ENCODE peak calls at places on chromosomes 11 and 22, in six cellular contexts. B, H, U, E, N and F are unnamed samples.

GRCh38 chr11:19672591-19673206 is 39.9 kb upstream of the NAV2 start:
- DNase-seq in B (peak; percentile 55), H (no peak), U (no peak), E (no peak), N (no peak), F (no peak)

GRCh38 chr11:12276356-12276755 is 101.0 kb upstream of the PARVA start:
- DNase-seq in B (no peak), H (no peak), U (no peak), E (no peak), N (peak; percentile 7), F (peak; percentile 13)

GRCh38 chr22:39825661-39826102 is 67.9 kb downstream of the ENTHD1 start:
- DNase-seq in B (no peak), H (no peak), U (no peak), E (no peak), N (no peak), F (no peak)

GRCh38 chr11:61904539-61905048 is 12.8 kb downstream of the RAB3IL1 start:
- DNase-seq in B (no peak), H (no peak), U (no peak), E (peak; percentile 15), N (no peak), F (no peak)

GRCh38 chr22:37419916-37420655 is 7.2 kb downstream of the ELFN2 start:
- DNase-seq in B (peak; percentile 55), H (no peak), U (no peak), E (peak; percentile 27), N (no peak), F (no peak)

GRCh38 chr22:46798366-46799057 is 36.1 kb downstream of the TBC1D22A start:
- DNase-seq in B (peak; percentile 88), H (peak; percentile 67), U (peak; percentile 88), E (peak; percentile 82), N (peak; percentile 77), F (peak; percentile 86)

GRCh38 chr22:41501209-41501608 is 32.3 kb downstream of the ACO2 start:
- DNase-seq in B (peak; percentile 32), H (peak; percentile 76), U (no peak), E (no peak), N (no peak), F (no peak)

GRCh38 chr11:128689946-128690745 is 3.7 kb upstream of the FLI1 start:
- DNase-seq in B (peak; percentile 70), H (no peak), U (peak; percentile 25), E (no peak), N (no peak), F (no peak)

GRCh38 chr11:44976576-44976975 is 25.9 kb upstream of the TP53I11 start:
- DNase-seq in B (no peak), H (no peak), U (no peak), E (no peak), N (no peak), F (no peak)

GRCh38 chr22:50485221-50486131 is 1.2 kb upstream of the MIOX start:
- DNase-seq in B (no peak), H (no peak), U (no peak), E (no peak), N (no peak), F (no peak)

GRCh38 chr11:95068549-95068948 is 1.8 kb downstream of the SRSF8 start:
- DNase-seq in B (peak; percentile 94), H (peak; percentile 92), U (peak; percentile 72), E (peak; percentile 60), N (peak; percentile 86), F (peak; percentile 79)

GRCh38 chr22:18077639-18078328 is at the start of gene PEX26:
- DNase-seq in B (peak; percentile 98), H (peak; percentile 94), U (peak; percentile 97), E (peak; percentile 94), N (peak; percentile 92), F (peak; percentile 94)

GRCh38 chr22:37880668-37881440 is 25.2 kb upstream of the MICALL1 start:
- DNase-seq in B (peak; percentile 80), H (peak; percentile 84), U (no peak), E (no peak), N (no peak), F (no peak)

GRCh38 chr11:74577624-74578396 is 14.6 kb upstream of the POLD3 start:
- DNase-seq in B (peak; percentile 53), H (no peak), U (no peak), E (no peak), N (no peak), F (no peak)

GRCh38 chr11:119726150-119726553 is 2.8 kb downstream of the NECTIN1 start:
- DNase-seq in B (no peak), H (no peak), U (no peak), E (no peak), N (no peak), F (no peak)

GRCh38 chr11:45176996-45177395 is 30.6 kb downstream of the PRDM11 start:
- DNase-seq in B (no peak), H (no peak), U (no peak), E (no peak), N (no peak), F (no peak)

GRCh38 chr11:130472434-130472961 is 24.1 kb downstream of the ADAMTS15 start:
- DNase-seq in B (no peak), H (no peak), U (no peak), E (no peak), N (no peak), F (no peak)

GRCh38 chr11:3165916-3166267 is 782 bp upstream of the OSBPL5 start:
- DNase-seq in B (no peak), H (no peak), U (no peak), E (no peak), N (peak; percentile 17), F (no peak)

GRCh38 chr11:67615455-67616430 is 9.0 kb downstream of the NDUFV1 start:
- DNase-seq in B (peak; percentile 42), H (no peak), U (peak; percentile 66), E (peak; percentile 81), N (no peak), F (peak; percentile 64)

GRCh38 chr11:75777461-75778110 is 9.0 kb downstream of the DGAT2 start:
- DNase-seq in B (no peak), H (no peak), U (no peak), E (no peak), N (no peak), F (no peak)

GRCh38 chr11:113106507-113106906 is 145.3 kb downstream of the NCAM1 start:
- DNase-seq in B (peak; percentile 1), H (no peak), U (no peak), E (no peak), N (no peak), F (no peak)

GRCh38 chr22:36467946-36468345 is 13.5 kb downstream of the TXN2 start:
- DNase-seq in B (peak; percentile 95), H (no peak), U (peak; percentile 85), E (peak; percentile 23), N (no peak), F (no peak)

GRCh38 chr11:67644042-67644441 is 4.5 kb upstream of the TBX10 start:
- DNase-seq in B (peak; percentile 22), H (no peak), U (no peak), E (no peak), N (no peak), F (no peak)

GRCh38 chr11:82703796-82704195 is 29.9 kb downstream of the FAM181B start:
- DNase-seq in B (no peak), H (no peak), U (no peak), E (no peak), N (no peak), F (no peak)

GRCh38 chr11:127965947-127966668 is 621.2 kb downstream of the ETS1 start:
- DNase-seq in B (peak; percentile 54), H (no peak), U (no peak), E (no peak), N (no peak), F (no peak)

GRCh38 chr11:10461276-10461790 is 6.3 kb downstream of the AMPD3 start:
- DNase-seq in B (no peak), H (no peak), U (no peak), E (no peak), N (no peak), F (no peak)

GRCh38 chr11:19426719-19427066 is 185.9 kb upstream of the E2F8 start:
- DNase-seq in B (no peak), H (peak; percentile 57), U (no peak), E (no peak), N (no peak), F (no peak)

GRCh38 chr22:47400701-47401591 is 638.5 kb downstream of the TBC1D22A start:
- DNase-seq in B (no peak), H (no peak), U (no peak), E (no peak), N (no peak), F (no peak)